ENCODE peak calls at places on chromosome 18, in five cellular contexts. P is stomach, I is ovary, H is GM23338, J is heart right ventricle. M is an unnamed sample.

GRCh38 chr18:44729631-44730101 is 49.0 kb downstream of the SETBP1 start:
- DNase-seq in P (no peak), I (no peak), H (no peak), J (no peak), M (no peak)

GRCh38 chr18:2971741-2972552 is 41.0 kb downstream of the LPIN2 start:
- DNase-seq in P (peak; percentile 51), I (no peak), H (no peak), J (peak; percentile 36), M (no peak)

GRCh38 chr18:61842146-61842545 is 50.7 kb downstream of the RNF152 start:
- DNase-seq in P (no peak), I (no peak), H (no peak), J (no peak), M (no peak)

GRCh38 chr18:47191956-47192355 is 15.8 kb upstream of the IER3IP1 start:
- DNase-seq in P (no peak), I (no peak), H (no peak), J (no peak), M (no peak)

GRCh38 chr18:71995895-71996443 is 548.2 kb downstream of the CBLN2 start:
- DNase-seq in P (no peak), I (no peak), H (no peak), J (no peak), M (no peak)

GRCh38 chr18:79518028-79518682 is 122.4 kb downstream of the NFATC1 start:
- DNase-seq in P (no peak), I (no peak), H (no peak), J (peak; percentile 2), M (no peak)

GRCh38 chr18:80249217-80250093 is 2.1 kb upstream of the PARD6G start:
- DNase-seq in P (no peak), I (no peak), H (no peak), J (no peak), M (peak; percentile 69)

GRCh38 chr18:79815657-79816056 is 17.9 kb downstream of the KCNG2 start:
- DNase-seq in P (no peak), I (no peak), H (no peak), J (no peak), M (no peak)

GRCh38 chr18:23740105-23740830 is 51.0 kb downstream of the LAMA3 start:
- DNase-seq in P (no peak), I (peak; percentile 41), H (no peak), J (no peak), M (no peak)

GRCh38 chr18:38330573-38330972 is 765.0 kb upstream of the CELF4 start:
- DNase-seq in P (no peak), I (no peak), H (no peak), J (no peak), M (no peak)

GRCh38 chr18:8745355-8746014 is 40.1 kb downstream of the MTCL1 start:
- DNase-seq in P (no peak), I (no peak), H (no peak), J (no peak), M (no peak)

GRCh38 chr18:55627007-55627406 is 39.0 kb upstream of the TCF4 start:
- DNase-seq in P (no peak), I (no peak), H (no peak), J (no peak), M (no peak)

GRCh38 chr18:33812186-33812585 is 234.2 kb downstream of the ASXL3 start:
- DNase-seq in P (no peak), I (no peak), H (no peak), J (no peak), M (no peak)

GRCh38 chr18:23189768-23190661 is 54.7 kb downstream of the CABLES1 start:
- DNase-seq in P (no peak), I (no peak), H (no peak), J (no peak), M (peak; percentile 94)

GRCh38 chr18:22167091-22167470 is 2.3 kb upstream of the GATA6 start:
- DNase-seq in P (no peak), I (peak; percentile 57), H (no peak), J (peak; percentile 42), M (peak; percentile 6)

GRCh38 chr18:27130029-27130428 is 55.1 kb downstream of the CHST9 start:
- DNase-seq in P (no peak), I (no peak), H (no peak), J (no peak), M (no peak)

GRCh38 chr18:38032516-38032915 is 466.9 kb upstream of the CELF4 start:
- DNase-seq in P (no peak), I (no peak), H (no peak), J (no peak), M (no peak)

GRCh38 chr18:24488824-24489493 is 28.5 kb downstream of the HRH4 start:
- DNase-seq in P (no peak), I (no peak), H (peak; percentile 76), J (no peak), M (no peak)

GRCh38 chr18:77851798-77852197 is 602.1 kb downstream of the GALR1 start:
- DNase-seq in P (no peak), I (no peak), H (no peak), J (no peak), M (no peak)

DNA sequence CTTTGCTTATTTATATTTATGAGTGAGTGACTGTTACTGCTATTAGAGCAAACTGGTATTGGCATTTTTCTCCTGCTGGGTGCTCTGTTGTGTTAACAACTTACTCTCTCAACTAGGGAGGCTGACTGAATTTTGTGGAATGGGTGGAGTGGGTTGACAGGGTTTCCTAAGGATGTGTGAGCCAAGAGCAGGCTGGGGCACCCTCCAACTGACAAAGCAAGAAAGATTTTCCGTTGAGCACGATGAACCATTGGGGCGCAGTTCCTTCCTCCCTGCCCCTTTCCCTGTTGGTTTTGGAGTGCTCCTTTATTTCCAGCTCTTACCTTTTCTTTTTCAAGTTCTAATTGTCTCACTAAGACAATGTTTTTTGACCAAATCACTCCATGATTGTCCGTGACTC is 20.3 kb downstream of the SEH1L start:
- DNase-seq in P (no peak), I (no peak), H (no peak), J (no peak), M (no peak)
- H3K36me3 ChIP-seq in P (peaks cover 70% of the 10 kb centered on the region), I (no peaks in the 10 kb centered on the region), H (peaks cover 28% of the 10 kb centered on the region), J (peaks cover 69% of the 10 kb centered on the region), M (peaks cover 24% of the 10 kb centered on the region)

DNA sequence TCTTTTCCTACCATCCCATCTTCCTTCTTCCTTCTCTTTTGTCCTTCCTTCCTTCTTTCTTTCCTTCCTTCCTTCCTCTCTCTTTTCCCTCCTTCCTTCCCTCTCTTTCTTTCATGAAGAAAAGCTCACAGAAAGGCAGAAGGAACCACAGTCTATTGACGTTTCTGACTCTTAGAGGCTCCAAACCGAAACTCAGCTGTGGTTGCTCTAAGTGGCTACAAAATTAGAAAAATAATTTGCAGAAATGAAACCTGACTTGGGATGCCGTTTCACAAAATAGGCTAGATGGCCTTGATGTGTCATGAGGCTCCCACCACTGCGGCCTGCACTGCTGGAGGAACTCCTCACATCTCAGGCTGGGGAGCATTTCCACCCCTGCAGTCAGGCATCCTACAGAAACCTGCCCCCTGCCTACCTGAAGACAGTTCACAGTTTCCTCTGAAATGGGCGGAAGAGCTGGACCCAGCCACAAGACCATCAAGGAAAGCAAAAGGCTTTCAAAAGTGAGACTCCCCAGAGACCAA is 165.6 kb downstream of the SMAD7 start:
- DNase-seq in P (no peak), I (peak; percentile 12), H (no peak), J (no peak), M (no peak)
- H3K36me3 ChIP-seq in P (peaks cover 11% of the 10 kb centered on the region), I (no peaks in the 10 kb centered on the region), H (no peaks in the 10 kb centered on the region), J (no peaks in the 10 kb centered on the region), M (no peaks in the 10 kb centered on the region)

GRCh38 chr18:49630246-49630699 is 68.4 kb downstream of the LIPG start:
- DNase-seq in P (peak; percentile 11), I (no peak), H (no peak), J (no peak), M (no peak)

GRCh38 chr18:49628993-49629795 is 67.3 kb downstream of the LIPG start:
- DNase-seq in P (peak; percentile 35), I (peak; percentile 32), H (peak; percentile 47), J (no peak), M (peak; percentile 98)

GRCh38 chr18:49626842-49627360 is 65.0 kb downstream of the LIPG start:
- DNase-seq in P (no peak), I (no peak), H (no peak), J (no peak), M (no peak)

GRCh38 chr18:49625021-49625691 is 63.3 kb downstream of the LIPG start:
- DNase-seq in P (no peak), I (no peak), H (no peak), J (no peak), M (peak; percentile 57)

DNA sequence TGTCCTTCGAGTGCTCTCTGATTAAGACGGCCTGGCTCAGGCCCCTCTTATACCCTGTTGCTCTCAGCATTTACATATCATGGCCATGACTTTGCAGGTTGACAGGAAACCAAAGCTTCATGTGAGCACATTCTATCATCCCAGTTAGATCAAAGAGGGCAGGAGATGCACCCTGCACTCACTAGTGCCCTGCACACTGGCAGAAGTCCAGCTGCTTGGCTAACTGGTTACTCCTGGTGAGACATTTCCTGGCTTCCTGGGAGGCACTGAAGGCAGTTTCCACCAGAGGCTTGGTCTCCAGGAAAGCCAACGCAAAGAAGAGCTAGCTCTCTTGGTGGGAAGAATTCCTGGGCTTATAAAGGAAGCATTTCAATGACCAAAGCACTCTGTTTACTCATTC is 66.3 kb downstream of the LIPG start:
- DNase-seq in P (no peak), I (no peak), H (no peak), J (no peak), M (peak; percentile 66)
- H3K36me3 ChIP-seq in P (no peaks in the 10 kb centered on the region), I (no peaks in the 10 kb centered on the region), H (no peaks in the 10 kb centered on the region), J (no peaks in the 10 kb centered on the region), M (no peaks in the 10 kb centered on the region)

GRCh38 chr18:58496231-58496630 is 132.7 kb downstream of the ALPK2 start:
- DNase-seq in P (no peak), I (no peak), H (no peak), J (no peak), M (no peak)
- H3K36me3 ChIP-seq in P (no peaks in the 10 kb centered on the region), I (no peaks in the 10 kb centered on the region), H (no peaks in the 10 kb centered on the region), J (peaks cover 6% of the 10 kb centered on the region), M (no peaks in the 10 kb centered on the region)

GRCh38 chr18:10065296-10065695 is 151.5 kb downstream of the VAPA start:
- DNase-seq in P (no peak), I (no peak), H (no peak), J (no peak), M (no peak)
- H3K36me3 ChIP-seq in P (no peaks in the 10 kb centered on the region), I (no peaks in the 10 kb centered on the region), H (no peaks in the 10 kb centered on the region), J (no peaks in the 10 kb centered on the region), M (no peaks in the 10 kb centered on the region)

M was measured in thyroid gland.